ENCODE peak calls at places on chromosomes 6 and 20, in eight cellular contexts. Z is fibroblast of mammary gland, D is tibial artery, L is Calu3, T is tibial nerve, N is left lung, E is coronary artery, B is GM12865. S is an unnamed sample.

GRCh38 chr6:24910850-24911712 is 24.7 kb downstream of the RIPOR2 start:
- DNase-seq in Z (peak), D (peak), L (peak), T (peak), N (peak), E (no peak), B (peak), S (no peak)

GRCh38 chr20:2385496-2385895 is 4.8 kb downstream of the TGM6 start:
- DNase-seq in Z (no peak), D (no peak), L (no peak), T (no peak), N (no peak), E (no peak), B (no peak), S (no peak)

GRCh38 chr6:39189915-39190544 is 39.2 kb downstream of the KCNK5 start:
- DNase-seq in Z (no peak), D (peak), L (peak), T (no peak), N (no peak), E (no peak), B (peak), S (no peak)

GRCh38 chr20:58524814-58525213 is 9.6 kb upstream of the APCDD1L start:
- DNase-seq in Z (peak), D (no peak), L (no peak), T (no peak), N (no peak), E (peak), B (no peak), S (no peak)

GRCh38 chr6:109059591-109060021 is 35.0 kb downstream of the SESN1 start:
- DNase-seq in Z (peak), D (no peak), L (no peak), T (no peak), N (no peak), E (no peak), B (peak), S (no peak)

GRCh38 chr6:18011287-18011686 is 23.9 kb upstream of the KIF13A start:
- DNase-seq in Z (no peak), D (no peak), L (no peak), T (no peak), N (peak), E (no peak), B (no peak), S (no peak)

GRCh38 chr20:57282691-57283361 is 16.4 kb upstream of the BMP7 start:
- DNase-seq in Z (no peak), D (no peak), L (no peak), T (no peak), N (no peak), E (no peak), B (no peak), S (no peak)

GRCh38 chr6:117561128-117561527 is 41.2 kb downstream of the GOPC start:
- DNase-seq in Z (no peak), D (no peak), L (no peak), T (no peak), N (no peak), E (no peak), B (no peak), S (no peak)

GRCh38 chr6:52341861-52342260 is 20.1 kb upstream of the PAQR8 start:
- DNase-seq in Z (no peak), D (no peak), L (no peak), T (no peak), N (no peak), E (no peak), B (no peak), S (no peak)

DNA sequence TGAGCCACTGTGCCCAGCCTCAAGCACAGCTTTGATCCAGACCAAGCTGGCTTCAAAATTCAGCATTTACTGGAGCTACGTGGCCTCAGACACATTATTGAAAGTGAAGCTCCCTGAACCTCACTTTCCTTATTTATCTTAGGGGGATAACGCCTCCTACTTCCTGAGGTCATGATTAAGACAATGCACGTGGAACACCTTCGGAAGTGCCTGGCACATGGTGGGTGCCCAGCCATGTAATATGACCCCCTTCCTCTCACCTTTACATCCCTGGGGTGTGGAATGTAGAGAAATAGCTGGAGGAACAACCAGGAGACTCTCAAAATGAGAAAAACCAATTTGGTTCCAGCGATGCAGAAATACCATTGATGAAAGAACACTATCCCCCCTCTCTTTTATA is 1.6 kb upstream of the CLPS start:
- DNase-seq in Z (no peak), D (no peak), L (no peak), T (no peak), N (no peak), E (no peak), B (no peak), S (no peak)
- TF ChIP-seq CTCF in Z (no peak), D (no peak), L (no peak), T (no peak), N (no peak), E (no peak), B (no peak), S (no peak)

DNA sequence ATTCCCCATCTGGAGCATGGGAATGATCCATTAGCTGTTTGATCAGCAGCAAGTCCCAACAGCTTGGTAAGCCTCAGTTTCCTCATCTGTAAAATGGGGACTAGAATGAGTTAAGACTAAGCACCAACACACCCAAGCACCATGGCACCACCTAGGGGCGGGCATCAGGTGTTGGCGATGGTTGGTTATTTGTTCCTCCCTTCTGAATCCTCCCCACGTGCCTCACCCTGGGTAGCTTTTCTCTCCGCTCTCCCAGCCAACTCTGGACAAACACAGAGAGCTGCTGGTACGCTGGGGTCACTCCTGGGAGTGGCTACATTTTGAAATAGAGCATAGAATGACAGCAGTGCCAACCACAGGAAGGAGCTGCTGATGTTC is 13.3 kb upstream of the ITPR3 start:
- DNase-seq in Z (no peak), D (no peak), L (peak), T (no peak), N (no peak), E (no peak), B (peak), S (no peak)
- TF ChIP-seq CTCF in Z (peak), D (no peak), L (peak), T (peak), N (no peak), E (no peak), B (peak), S (no peak)

GRCh38 chr6:137136065-137136464 is 37.4 kb downstream of the IL22RA2 start:
- DNase-seq in Z (peak), D (no peak), L (no peak), T (no peak), N (no peak), E (no peak), B (no peak), S (no peak)
- TF ChIP-seq CTCF in Z (peak), D (no peak), L (no peak), T (no peak), N (peak), E (no peak), B (no peak), S (peak)

GRCh38 chr6:139536751-139537617 is 162.5 kb upstream of the CITED2 start:
- DNase-seq in Z (no peak), D (no peak), L (no peak), T (no peak), N (no peak), E (no peak), B (no peak), S (no peak)
- TF ChIP-seq CTCF in Z (no peak), D (no peak), L (no peak), T (no peak), N (no peak), E (no peak), B (no peak), S (no peak)

S was measured in CD14-positive monocyte.